ENCODE peak calls at places on chromosomes 2 and 18, in seven cellular contexts. One of them, this sample, is unnamed.
A peak's percentile ranks its signal among the peaks of the same experiment; 100 is the strongest.

GRCh38 chr2:241639385-241639784 is 1.9 kb downstream of the ATG4B start:
- DNase-seq in tibial artery: no peak
- DNase-seq in SJSA1: no peak
- DNase-seq in cardiac muscle cell: no peak
- DNase-seq in mammary epithelial cell: no peak
- DNase-seq in CD8-positive, alpha-beta T cell: no peak
- DNase-seq in aorta: peak; percentile 17
- DNase-seq in this sample: no peak

GRCh38 chr2:207830778-207831549 is 61.3 kb upstream of the FZD5 start:
- DNase-seq in tibial artery: no peak
- DNase-seq in SJSA1: no peak
- DNase-seq in cardiac muscle cell: no peak
- DNase-seq in mammary epithelial cell: no peak
- DNase-seq in CD8-positive, alpha-beta T cell: no peak
- DNase-seq in aorta: no peak
- DNase-seq in this sample: no peak

GRCh38 chr18:49016648-49017539 is 66.1 kb upstream of the SMAD7 start:
- DNase-seq in tibial artery: peak; percentile 70
- DNase-seq in SJSA1: peak; percentile 96
- DNase-seq in cardiac muscle cell: peak; percentile 61
- DNase-seq in mammary epithelial cell: peak; percentile 80
- DNase-seq in CD8-positive, alpha-beta T cell: no peak
- DNase-seq in aorta: peak; percentile 82
- DNase-seq in this sample: peak; percentile 26

GRCh38 chr2:231769170-231770136 is 11.6 kb downstream of the PDE6D start:
- DNase-seq in tibial artery: no peak
- DNase-seq in SJSA1: no peak
- DNase-seq in cardiac muscle cell: no peak
- DNase-seq in mammary epithelial cell: no peak
- DNase-seq in CD8-positive, alpha-beta T cell: no peak
- DNase-seq in aorta: no peak
- DNase-seq in this sample: no peak

GRCh38 chr2:121095257-121096080 is 189.5 kb downstream of the TFCP2L1 start:
- DNase-seq in tibial artery: peak; percentile 77
- DNase-seq in SJSA1: peak; percentile 70
- DNase-seq in cardiac muscle cell: peak; percentile 79
- DNase-seq in mammary epithelial cell: peak; percentile 67
- DNase-seq in CD8-positive, alpha-beta T cell: no peak
- DNase-seq in aorta: peak; percentile 81
- DNase-seq in this sample: no peak

GRCh38 chr2:225894240-225894980 is 494.9 kb downstream of the NYAP2 start:
- DNase-seq in tibial artery: no peak
- DNase-seq in SJSA1: no peak
- DNase-seq in cardiac muscle cell: no peak
- DNase-seq in mammary epithelial cell: peak; percentile 46
- DNase-seq in CD8-positive, alpha-beta T cell: no peak
- DNase-seq in aorta: no peak
- DNase-seq in this sample: no peak

GRCh38 chr2:63651361-63651760 is 62.6 kb downstream of the MDH1 start:
- DNase-seq in tibial artery: no peak
- DNase-seq in SJSA1: no peak
- DNase-seq in cardiac muscle cell: no peak
- DNase-seq in mammary epithelial cell: no peak
- DNase-seq in CD8-positive, alpha-beta T cell: no peak
- DNase-seq in aorta: no peak
- DNase-seq in this sample: no peak

GRCh38 chr2:151534001-151534400 is 124.3 kb downstream of the RIF1 start:
- DNase-seq in tibial artery: no peak
- DNase-seq in SJSA1: no peak
- DNase-seq in cardiac muscle cell: no peak
- DNase-seq in mammary epithelial cell: no peak
- DNase-seq in CD8-positive, alpha-beta T cell: no peak
- DNase-seq in aorta: no peak
- DNase-seq in this sample: no peak

GRCh38 chr2:173271135-173271534 is 83.5 kb upstream of the CDCA7 start:
- DNase-seq in tibial artery: no peak
- DNase-seq in SJSA1: no peak
- DNase-seq in cardiac muscle cell: no peak
- DNase-seq in mammary epithelial cell: no peak
- DNase-seq in CD8-positive, alpha-beta T cell: no peak
- DNase-seq in aorta: no peak
- DNase-seq in this sample: no peak

GRCh38 chr2:14735696-14736095 is 103.2 kb downstream of the LRATD1 start:
- DNase-seq in tibial artery: no peak
- DNase-seq in SJSA1: no peak
- DNase-seq in cardiac muscle cell: no peak
- DNase-seq in mammary epithelial cell: no peak
- DNase-seq in CD8-positive, alpha-beta T cell: no peak
- DNase-seq in aorta: no peak
- DNase-seq in this sample: no peak

GRCh38 chr2:209986405-209986804 is 16.0 kb upstream of the RPE start:
- DNase-seq in tibial artery: no peak
- DNase-seq in SJSA1: no peak
- DNase-seq in cardiac muscle cell: no peak
- DNase-seq in mammary epithelial cell: peak; percentile 14
- DNase-seq in CD8-positive, alpha-beta T cell: no peak
- DNase-seq in aorta: no peak
- DNase-seq in this sample: no peak

GRCh38 chr2:205531082-205531481 is 151.2 kb upstream of the NRP2 start:
- DNase-seq in tibial artery: no peak
- DNase-seq in SJSA1: no peak
- DNase-seq in cardiac muscle cell: no peak
- DNase-seq in mammary epithelial cell: no peak
- DNase-seq in CD8-positive, alpha-beta T cell: no peak
- DNase-seq in aorta: no peak
- DNase-seq in this sample: no peak

GRCh38 chr2:205540066-205540465 is 142.2 kb upstream of the NRP2 start:
- DNase-seq in tibial artery: no peak
- DNase-seq in SJSA1: no peak
- DNase-seq in cardiac muscle cell: no peak
- DNase-seq in mammary epithelial cell: no peak
- DNase-seq in CD8-positive, alpha-beta T cell: no peak
- DNase-seq in aorta: no peak
- DNase-seq in this sample: no peak

GRCh38 chr2:205539603-205540002 is 142.7 kb upstream of the NRP2 start:
- DNase-seq in tibial artery: no peak
- DNase-seq in SJSA1: no peak
- DNase-seq in cardiac muscle cell: no peak
- DNase-seq in mammary epithelial cell: no peak
- DNase-seq in CD8-positive, alpha-beta T cell: no peak
- DNase-seq in aorta: no peak
- DNase-seq in this sample: no peak

GRCh38 chr2:205534997-205535396 is 147.3 kb upstream of the NRP2 start:
- DNase-seq in tibial artery: no peak
- DNase-seq in SJSA1: no peak
- DNase-seq in cardiac muscle cell: no peak
- DNase-seq in mammary epithelial cell: no peak
- DNase-seq in CD8-positive, alpha-beta T cell: no peak
- DNase-seq in aorta: no peak
- DNase-seq in this sample: no peak
- H3K27ac ChIP-seq in tibial artery: no peak overlapping the region
- H3K27ac ChIP-seq in SJSA1: no peak overlapping the region
- H3K27ac ChIP-seq in cardiac muscle cell: no peak overlapping the region
- H3K27ac ChIP-seq in mammary epithelial cell: no peak overlapping the region
- H3K27ac ChIP-seq in CD8-positive, alpha-beta T cell: no peak overlapping the region
- H3K27ac ChIP-seq in aorta: no peak overlapping the region
- H3K27ac ChIP-seq in this sample: no peak overlapping the region

GRCh38 chr2:216151313-216152030 is 42.3 kb downstream of the XRCC5 start:
- DNase-seq in tibial artery: no peak
- DNase-seq in SJSA1: no peak
- DNase-seq in cardiac muscle cell: no peak
- DNase-seq in mammary epithelial cell: no peak
- DNase-seq in CD8-positive, alpha-beta T cell: no peak
- DNase-seq in aorta: no peak
- DNase-seq in this sample: no peak

GRCh38 chr2:216147172-216148131 is 38.3 kb downstream of the XRCC5 start:
- DNase-seq in tibial artery: no peak
- DNase-seq in SJSA1: no peak
- DNase-seq in cardiac muscle cell: no peak
- DNase-seq in mammary epithelial cell: no peak
- DNase-seq in CD8-positive, alpha-beta T cell: no peak
- DNase-seq in aorta: no peak
- DNase-seq in this sample: no peak

GRCh38 chr2:216146573-216146972 is 37.4 kb downstream of the XRCC5 start:
- DNase-seq in tibial artery: no peak
- DNase-seq in SJSA1: no peak
- DNase-seq in cardiac muscle cell: peak; percentile 26
- DNase-seq in mammary epithelial cell: no peak
- DNase-seq in CD8-positive, alpha-beta T cell: no peak
- DNase-seq in aorta: no peak
- DNase-seq in this sample: no peak

GRCh38 chr2:216149741-216150140 is 40.6 kb downstream of the XRCC5 start:
- DNase-seq in tibial artery: no peak
- DNase-seq in SJSA1: no peak
- DNase-seq in cardiac muscle cell: no peak
- DNase-seq in mammary epithelial cell: no peak
- DNase-seq in CD8-positive, alpha-beta T cell: no peak
- DNase-seq in aorta: no peak
- DNase-seq in this sample: no peak

GRCh38 chr2:216148983-216149382 is 39.8 kb downstream of the XRCC5 start:
- DNase-seq in tibial artery: no peak
- DNase-seq in SJSA1: no peak
- DNase-seq in cardiac muscle cell: no peak
- DNase-seq in mammary epithelial cell: no peak
- DNase-seq in CD8-positive, alpha-beta T cell: no peak
- DNase-seq in aorta: no peak
- DNase-seq in this sample: no peak
- H3K27ac ChIP-seq in tibial artery: no peak overlapping the region
- H3K27ac ChIP-seq in SJSA1: no peak overlapping the region
- H3K27ac ChIP-seq in cardiac muscle cell: no peak overlapping the region
- H3K27ac ChIP-seq in mammary epithelial cell: no peak overlapping the region
- H3K27ac ChIP-seq in CD8-positive, alpha-beta T cell: no peak overlapping the region
- H3K27ac ChIP-seq in aorta: no peak overlapping the region
- H3K27ac ChIP-seq in this sample: peak overlapping the region; percentile 20

GRCh38 chr2:238644095-238645081 is 203.5 kb upstream of the TWIST2 start:
- DNase-seq in tibial artery: no peak
- DNase-seq in SJSA1: no peak
- DNase-seq in cardiac muscle cell: no peak
- DNase-seq in mammary epithelial cell: peak; percentile 47
- DNase-seq in CD8-positive, alpha-beta T cell: no peak
- DNase-seq in aorta: no peak
- DNase-seq in this sample: peak; percentile 64
- H3K27ac ChIP-seq in tibial artery: peak overlapping the region; percentile 6
- H3K27ac ChIP-seq in SJSA1: peak overlapping the region; percentile 84
- H3K27ac ChIP-seq in cardiac muscle cell: no peak overlapping the region
- H3K27ac ChIP-seq in mammary epithelial cell: no peak overlapping the region
- H3K27ac ChIP-seq in CD8-positive, alpha-beta T cell: no peak overlapping the region
- H3K27ac ChIP-seq in aorta: no peak overlapping the region
- H3K27ac ChIP-seq in this sample: peak overlapping the region; percentile 60

GRCh38 chr2:132881540-132881939 is 211.5 kb upstream of the LYPD1 start:
- DNase-seq in tibial artery: no peak
- DNase-seq in SJSA1: no peak
- DNase-seq in cardiac muscle cell: no peak
- DNase-seq in mammary epithelial cell: no peak
- DNase-seq in CD8-positive, alpha-beta T cell: no peak
- DNase-seq in aorta: no peak
- DNase-seq in this sample: no peak

GRCh38 chr2:132884692-132885091 is 214.7 kb upstream of the LYPD1 start:
- DNase-seq in tibial artery: no peak
- DNase-seq in SJSA1: no peak
- DNase-seq in cardiac muscle cell: no peak
- DNase-seq in mammary epithelial cell: no peak
- DNase-seq in CD8-positive, alpha-beta T cell: no peak
- DNase-seq in aorta: no peak
- DNase-seq in this sample: no peak

GRCh38 chr2:132883430-132883829 is 213.4 kb upstream of the LYPD1 start:
- DNase-seq in tibial artery: no peak
- DNase-seq in SJSA1: no peak
- DNase-seq in cardiac muscle cell: no peak
- DNase-seq in mammary epithelial cell: no peak
- DNase-seq in CD8-positive, alpha-beta T cell: no peak
- DNase-seq in aorta: no peak
- DNase-seq in this sample: no peak

GRCh38 chr2:132886574-132886973 is 216.6 kb upstream of the LYPD1 start:
- DNase-seq in tibial artery: no peak
- DNase-seq in SJSA1: no peak
- DNase-seq in cardiac muscle cell: no peak
- DNase-seq in mammary epithelial cell: no peak
- DNase-seq in CD8-positive, alpha-beta T cell: no peak
- DNase-seq in aorta: no peak
- DNase-seq in this sample: no peak

DNA sequence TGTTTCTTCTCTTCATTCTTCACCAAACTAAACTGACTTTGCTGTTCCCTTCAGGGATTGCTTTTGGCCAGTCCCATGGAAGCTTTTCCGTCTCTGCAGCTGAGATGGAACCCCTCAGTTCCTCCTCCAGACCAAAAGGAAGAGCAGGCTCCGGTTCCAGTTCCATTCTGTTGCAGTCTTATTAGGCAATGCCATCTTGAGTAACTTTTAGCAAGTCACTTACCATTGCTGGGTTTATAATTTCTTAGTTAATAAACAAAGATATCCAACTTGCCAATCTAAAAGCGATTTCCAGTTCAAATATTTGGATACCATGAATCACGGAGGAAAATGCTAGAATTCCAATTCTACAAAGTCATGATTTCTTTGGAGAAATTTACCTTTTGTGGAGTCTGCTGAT is 214.3 kb upstream of the LYPD1 start:
- DNase-seq in tibial artery: no peak
- DNase-seq in SJSA1: no peak
- DNase-seq in cardiac muscle cell: no peak
- DNase-seq in mammary epithelial cell: no peak
- DNase-seq in CD8-positive, alpha-beta T cell: no peak
- DNase-seq in aorta: no peak
- DNase-seq in this sample: no peak
- H3K27ac ChIP-seq in tibial artery: no peak overlapping the region
- H3K27ac ChIP-seq in SJSA1: no peak overlapping the region
- H3K27ac ChIP-seq in cardiac muscle cell: no peak overlapping the region
- H3K27ac ChIP-seq in mammary epithelial cell: no peak overlapping the region
- H3K27ac ChIP-seq in CD8-positive, alpha-beta T cell: no peak overlapping the region
- H3K27ac ChIP-seq in aorta: no peak overlapping the region
- H3K27ac ChIP-seq in this sample: no peak overlapping the region

GRCh38 chr2:28327963-28328922 is 64.4 kb upstream of the FOSL2 start:
- DNase-seq in tibial artery: peak; percentile 59
- DNase-seq in SJSA1: no peak
- DNase-seq in cardiac muscle cell: no peak
- DNase-seq in mammary epithelial cell: no peak
- DNase-seq in CD8-positive, alpha-beta T cell: no peak
- DNase-seq in aorta: no peak
- DNase-seq in this sample: no peak
- H3K27ac ChIP-seq in tibial artery: peak overlapping the region; percentile 60
- H3K27ac ChIP-seq in SJSA1: no peak overlapping the region
- H3K27ac ChIP-seq in cardiac muscle cell: no peak overlapping the region
- H3K27ac ChIP-seq in mammary epithelial cell: no peak overlapping the region
- H3K27ac ChIP-seq in CD8-positive, alpha-beta T cell: no peak overlapping the region
- H3K27ac ChIP-seq in aorta: no peak overlapping the region
- H3K27ac ChIP-seq in this sample: no peak overlapping the region

DNA sequence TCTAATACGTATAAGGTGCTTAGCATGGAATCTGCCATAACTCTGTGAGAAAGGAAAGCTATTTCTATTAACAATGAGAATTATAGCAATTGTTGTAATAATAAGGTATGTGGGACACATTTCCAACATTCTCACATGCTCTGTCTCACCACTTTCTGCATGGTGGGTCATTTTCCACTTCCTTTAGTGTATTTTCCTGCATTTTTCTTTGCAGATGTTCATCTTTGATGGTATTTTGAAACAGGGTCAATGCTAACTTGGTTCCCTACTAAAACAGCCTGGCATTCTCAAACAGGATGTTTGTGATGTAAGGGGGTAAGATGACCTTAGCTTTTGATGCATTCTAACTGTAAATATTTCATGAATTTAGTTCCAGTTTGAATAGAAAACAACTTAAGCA is 54.7 kb downstream of the MYO1B start:
- DNase-seq in tibial artery: no peak
- DNase-seq in SJSA1: no peak
- DNase-seq in cardiac muscle cell: no peak
- DNase-seq in mammary epithelial cell: no peak
- DNase-seq in CD8-positive, alpha-beta T cell: no peak
- DNase-seq in aorta: no peak
- DNase-seq in this sample: no peak
- H3K27ac ChIP-seq in tibial artery: no peak overlapping the region
- H3K27ac ChIP-seq in SJSA1: no peak overlapping the region
- H3K27ac ChIP-seq in cardiac muscle cell: no peak overlapping the region
- H3K27ac ChIP-seq in mammary epithelial cell: no peak overlapping the region
- H3K27ac ChIP-seq in CD8-positive, alpha-beta T cell: no peak overlapping the region
- H3K27ac ChIP-seq in aorta: no peak overlapping the region
- H3K27ac ChIP-seq in this sample: no peak overlapping the region

This sample was measured in epithelial cell of prostate.